ENCODE peak calls at places on chromosomes 16 and 17, in ten cellular contexts. One of them, this sample, is unnamed.

GRCh38 chr17:16961792-16962191 is 10.1 kb downstream of the TNFRSF13B start:
- DNase-seq in A549: no peak
- DNase-seq in heart right ventricle: no peak
- DNase-seq in stimulated activated CD8-positive, alpha-beta memory T cell treated with anti-CD3 and anti-CD28 coated beads, Interleukin-2, amount 100 ng/mL, for 1 hour: no peak
- DNase-seq in activated T-helper 1 cell treated with Interleukin-2 at 50 U/mL for 16 hours: no peak
- DNase-seq in stimulated activated CD4-positive, alpha-beta T cell treated with anti-CD3 and anti-CD28 coated beads, TNF-alpha, amount 100 ng/mL, for 48 hours: no peak
- DNase-seq in activated CD4-positive, alpha-beta T cell treated with anti-CD3 and anti-CD28 coated beads for 36 hours: no peak
- DNase-seq in H7: no peak
- DNase-seq in lung microvascular endothelial cell: no peak
- DNase-seq in cardiac fibroblast: no peak
- DNase-seq in this sample: no peak

GRCh38 chr16:12348733-12349704 is 372.5 kb downstream of the SNX29 start:
- DNase-seq in A549: no peak
- DNase-seq in heart right ventricle: no peak
- DNase-seq in stimulated activated CD8-positive, alpha-beta memory T cell treated with anti-CD3 and anti-CD28 coated beads, Interleukin-2, amount 100 ng/mL, for 1 hour: no peak
- DNase-seq in activated T-helper 1 cell treated with Interleukin-2 at 50 U/mL for 16 hours: no peak
- DNase-seq in stimulated activated CD4-positive, alpha-beta T cell treated with anti-CD3 and anti-CD28 coated beads, TNF-alpha, amount 100 ng/mL, for 48 hours: no peak
- DNase-seq in activated CD4-positive, alpha-beta T cell treated with anti-CD3 and anti-CD28 coated beads for 36 hours: no peak
- DNase-seq in H7: no peak
- DNase-seq in lung microvascular endothelial cell: no peak
- DNase-seq in cardiac fibroblast: no peak
- DNase-seq in this sample: no peak

GRCh38 chr16:48511071-48511540 is 98.9 kb downstream of the N4BP1 start:
- DNase-seq in A549: no peak
- DNase-seq in heart right ventricle: no peak
- DNase-seq in stimulated activated CD8-positive, alpha-beta memory T cell treated with anti-CD3 and anti-CD28 coated beads, Interleukin-2, amount 100 ng/mL, for 1 hour: no peak
- DNase-seq in activated T-helper 1 cell treated with Interleukin-2 at 50 U/mL for 16 hours: no peak
- DNase-seq in stimulated activated CD4-positive, alpha-beta T cell treated with anti-CD3 and anti-CD28 coated beads, TNF-alpha, amount 100 ng/mL, for 48 hours: no peak
- DNase-seq in activated CD4-positive, alpha-beta T cell treated with anti-CD3 and anti-CD28 coated beads for 36 hours: no peak
- DNase-seq in H7: no peak
- DNase-seq in lung microvascular endothelial cell: no peak
- DNase-seq in cardiac fibroblast: no peak
- DNase-seq in this sample: no peak

GRCh38 chr16:78984324-78984723 is 616.2 kb downstream of the MAF start:
- DNase-seq in A549: peak
- DNase-seq in heart right ventricle: no peak
- DNase-seq in stimulated activated CD8-positive, alpha-beta memory T cell treated with anti-CD3 and anti-CD28 coated beads, Interleukin-2, amount 100 ng/mL, for 1 hour: no peak
- DNase-seq in activated T-helper 1 cell treated with Interleukin-2 at 50 U/mL for 16 hours: no peak
- DNase-seq in stimulated activated CD4-positive, alpha-beta T cell treated with anti-CD3 and anti-CD28 coated beads, TNF-alpha, amount 100 ng/mL, for 48 hours: no peak
- DNase-seq in activated CD4-positive, alpha-beta T cell treated with anti-CD3 and anti-CD28 coated beads for 36 hours: no peak
- DNase-seq in H7: no peak
- DNase-seq in lung microvascular endothelial cell: no peak
- DNase-seq in cardiac fibroblast: no peak
- DNase-seq in this sample: no peak

GRCh38 chr16:49608801-49609200 is 235.2 kb downstream of the C16orf78 start:
- DNase-seq in A549: peak
- DNase-seq in heart right ventricle: no peak
- DNase-seq in stimulated activated CD8-positive, alpha-beta memory T cell treated with anti-CD3 and anti-CD28 coated beads, Interleukin-2, amount 100 ng/mL, for 1 hour: no peak
- DNase-seq in activated T-helper 1 cell treated with Interleukin-2 at 50 U/mL for 16 hours: no peak
- DNase-seq in stimulated activated CD4-positive, alpha-beta T cell treated with anti-CD3 and anti-CD28 coated beads, TNF-alpha, amount 100 ng/mL, for 48 hours: no peak
- DNase-seq in activated CD4-positive, alpha-beta T cell treated with anti-CD3 and anti-CD28 coated beads for 36 hours: no peak
- DNase-seq in H7: no peak
- DNase-seq in lung microvascular endothelial cell: peak
- DNase-seq in cardiac fibroblast: peak
- DNase-seq in this sample: no peak

GRCh38 chr17:45429338-45430005 is 3.2 kb downstream of the ARHGAP27 start:
- DNase-seq in A549: no peak
- DNase-seq in heart right ventricle: no peak
- DNase-seq in stimulated activated CD8-positive, alpha-beta memory T cell treated with anti-CD3 and anti-CD28 coated beads, Interleukin-2, amount 100 ng/mL, for 1 hour: no peak
- DNase-seq in activated T-helper 1 cell treated with Interleukin-2 at 50 U/mL for 16 hours: no peak
- DNase-seq in stimulated activated CD4-positive, alpha-beta T cell treated with anti-CD3 and anti-CD28 coated beads, TNF-alpha, amount 100 ng/mL, for 48 hours: no peak
- DNase-seq in activated CD4-positive, alpha-beta T cell treated with anti-CD3 and anti-CD28 coated beads for 36 hours: no peak
- DNase-seq in H7: peak
- DNase-seq in lung microvascular endothelial cell: no peak
- DNase-seq in cardiac fibroblast: no peak
- DNase-seq in this sample: no peak

GRCh38 chr17:51085150-51085805 is 35.4 kb downstream of the SPAG9 start:
- DNase-seq in A549: peak
- DNase-seq in heart right ventricle: no peak
- DNase-seq in stimulated activated CD8-positive, alpha-beta memory T cell treated with anti-CD3 and anti-CD28 coated beads, Interleukin-2, amount 100 ng/mL, for 1 hour: no peak
- DNase-seq in activated T-helper 1 cell treated with Interleukin-2 at 50 U/mL for 16 hours: no peak
- DNase-seq in stimulated activated CD4-positive, alpha-beta T cell treated with anti-CD3 and anti-CD28 coated beads, TNF-alpha, amount 100 ng/mL, for 48 hours: no peak
- DNase-seq in activated CD4-positive, alpha-beta T cell treated with anti-CD3 and anti-CD28 coated beads for 36 hours: no peak
- DNase-seq in H7: no peak
- DNase-seq in lung microvascular endothelial cell: peak
- DNase-seq in cardiac fibroblast: peak
- DNase-seq in this sample: no peak

GRCh38 chr17:19237389-19238166 is 412 bp downstream of the EPN2 start:
- DNase-seq in A549: peak
- DNase-seq in heart right ventricle: peak
- DNase-seq in stimulated activated CD8-positive, alpha-beta memory T cell treated with anti-CD3 and anti-CD28 coated beads, Interleukin-2, amount 100 ng/mL, for 1 hour: no peak
- DNase-seq in activated T-helper 1 cell treated with Interleukin-2 at 50 U/mL for 16 hours: no peak
- DNase-seq in stimulated activated CD4-positive, alpha-beta T cell treated with anti-CD3 and anti-CD28 coated beads, TNF-alpha, amount 100 ng/mL, for 48 hours: no peak
- DNase-seq in activated CD4-positive, alpha-beta T cell treated with anti-CD3 and anti-CD28 coated beads for 36 hours: peak
- DNase-seq in H7: peak
- DNase-seq in lung microvascular endothelial cell: peak
- DNase-seq in cardiac fibroblast: no peak
- DNase-seq in this sample: no peak

GRCh38 chr16:21638573-21638975 is 13.8 kb downstream of the IGSF6 start:
- DNase-seq in A549: no peak
- DNase-seq in heart right ventricle: no peak
- DNase-seq in stimulated activated CD8-positive, alpha-beta memory T cell treated with anti-CD3 and anti-CD28 coated beads, Interleukin-2, amount 100 ng/mL, for 1 hour: no peak
- DNase-seq in activated T-helper 1 cell treated with Interleukin-2 at 50 U/mL for 16 hours: no peak
- DNase-seq in stimulated activated CD4-positive, alpha-beta T cell treated with anti-CD3 and anti-CD28 coated beads, TNF-alpha, amount 100 ng/mL, for 48 hours: no peak
- DNase-seq in activated CD4-positive, alpha-beta T cell treated with anti-CD3 and anti-CD28 coated beads for 36 hours: peak
- DNase-seq in H7: no peak
- DNase-seq in lung microvascular endothelial cell: peak
- DNase-seq in cardiac fibroblast: peak
- DNase-seq in this sample: no peak

GRCh38 chr16:86942469-86943175 is 364.3 kb downstream of the FOXL1 start:
- DNase-seq in A549: no peak
- DNase-seq in heart right ventricle: no peak
- DNase-seq in stimulated activated CD8-positive, alpha-beta memory T cell treated with anti-CD3 and anti-CD28 coated beads, Interleukin-2, amount 100 ng/mL, for 1 hour: no peak
- DNase-seq in activated T-helper 1 cell treated with Interleukin-2 at 50 U/mL for 16 hours: no peak
- DNase-seq in stimulated activated CD4-positive, alpha-beta T cell treated with anti-CD3 and anti-CD28 coated beads, TNF-alpha, amount 100 ng/mL, for 48 hours: no peak
- DNase-seq in activated CD4-positive, alpha-beta T cell treated with anti-CD3 and anti-CD28 coated beads for 36 hours: no peak
- DNase-seq in H7: no peak
- DNase-seq in lung microvascular endothelial cell: peak
- DNase-seq in cardiac fibroblast: no peak
- DNase-seq in this sample: no peak

GRCh38 chr17:15510361-15510760 is 42.9 kb upstream of the CDRT4 start:
- DNase-seq in A549: peak
- DNase-seq in heart right ventricle: no peak
- DNase-seq in stimulated activated CD8-positive, alpha-beta memory T cell treated with anti-CD3 and anti-CD28 coated beads, Interleukin-2, amount 100 ng/mL, for 1 hour: no peak
- DNase-seq in activated T-helper 1 cell treated with Interleukin-2 at 50 U/mL for 16 hours: no peak
- DNase-seq in stimulated activated CD4-positive, alpha-beta T cell treated with anti-CD3 and anti-CD28 coated beads, TNF-alpha, amount 100 ng/mL, for 48 hours: no peak
- DNase-seq in activated CD4-positive, alpha-beta T cell treated with anti-CD3 and anti-CD28 coated beads for 36 hours: no peak
- DNase-seq in H7: no peak
- DNase-seq in lung microvascular endothelial cell: peak
- DNase-seq in cardiac fibroblast: peak
- DNase-seq in this sample: no peak

GRCh38 chr16:81632392-81633146 is 146.5 kb upstream of the PLCG2 start:
- DNase-seq in A549: peak
- DNase-seq in heart right ventricle: no peak
- DNase-seq in stimulated activated CD8-positive, alpha-beta memory T cell treated with anti-CD3 and anti-CD28 coated beads, Interleukin-2, amount 100 ng/mL, for 1 hour: peak
- DNase-seq in activated T-helper 1 cell treated with Interleukin-2 at 50 U/mL for 16 hours: peak
- DNase-seq in stimulated activated CD4-positive, alpha-beta T cell treated with anti-CD3 and anti-CD28 coated beads, TNF-alpha, amount 100 ng/mL, for 48 hours: peak
- DNase-seq in activated CD4-positive, alpha-beta T cell treated with anti-CD3 and anti-CD28 coated beads for 36 hours: peak
- DNase-seq in H7: no peak
- DNase-seq in lung microvascular endothelial cell: peak
- DNase-seq in cardiac fibroblast: peak
- DNase-seq in this sample: no peak

GRCh38 chr17:8740486-8740885 is 4.2 kb downstream of the CCDC42 start:
- DNase-seq in A549: no peak
- DNase-seq in heart right ventricle: no peak
- DNase-seq in stimulated activated CD8-positive, alpha-beta memory T cell treated with anti-CD3 and anti-CD28 coated beads, Interleukin-2, amount 100 ng/mL, for 1 hour: peak
- DNase-seq in activated T-helper 1 cell treated with Interleukin-2 at 50 U/mL for 16 hours: peak
- DNase-seq in stimulated activated CD4-positive, alpha-beta T cell treated with anti-CD3 and anti-CD28 coated beads, TNF-alpha, amount 100 ng/mL, for 48 hours: no peak
- DNase-seq in activated CD4-positive, alpha-beta T cell treated with anti-CD3 and anti-CD28 coated beads for 36 hours: peak
- DNase-seq in H7: peak
- DNase-seq in lung microvascular endothelial cell: no peak
- DNase-seq in cardiac fibroblast: no peak
- DNase-seq in this sample: no peak

GRCh38 chr17:75876938-75877751 is 1.2 kb downstream of the TRIM47 start:
- DNase-seq in A549: peak
- DNase-seq in heart right ventricle: peak
- DNase-seq in stimulated activated CD8-positive, alpha-beta memory T cell treated with anti-CD3 and anti-CD28 coated beads, Interleukin-2, amount 100 ng/mL, for 1 hour: no peak
- DNase-seq in activated T-helper 1 cell treated with Interleukin-2 at 50 U/mL for 16 hours: no peak
- DNase-seq in stimulated activated CD4-positive, alpha-beta T cell treated with anti-CD3 and anti-CD28 coated beads, TNF-alpha, amount 100 ng/mL, for 48 hours: no peak
- DNase-seq in activated CD4-positive, alpha-beta T cell treated with anti-CD3 and anti-CD28 coated beads for 36 hours: peak
- DNase-seq in H7: peak
- DNase-seq in lung microvascular endothelial cell: peak
- DNase-seq in cardiac fibroblast: peak
- DNase-seq in this sample: no peak

GRCh38 chr17:78214706-78215061 is 631 bp downstream of the BIRC5 start:
- DNase-seq in A549: no peak
- DNase-seq in heart right ventricle: no peak
- DNase-seq in stimulated activated CD8-positive, alpha-beta memory T cell treated with anti-CD3 and anti-CD28 coated beads, Interleukin-2, amount 100 ng/mL, for 1 hour: no peak
- DNase-seq in activated T-helper 1 cell treated with Interleukin-2 at 50 U/mL for 16 hours: no peak
- DNase-seq in stimulated activated CD4-positive, alpha-beta T cell treated with anti-CD3 and anti-CD28 coated beads, TNF-alpha, amount 100 ng/mL, for 48 hours: no peak
- DNase-seq in activated CD4-positive, alpha-beta T cell treated with anti-CD3 and anti-CD28 coated beads for 36 hours: no peak
- DNase-seq in H7: no peak
- DNase-seq in lung microvascular endothelial cell: no peak
- DNase-seq in cardiac fibroblast: no peak
- DNase-seq in this sample: no peak

GRCh38 chr16:30924086-30924714 is 828 bp downstream of the FBXL19 start:
- DNase-seq in A549: no peak
- DNase-seq in heart right ventricle: peak
- DNase-seq in stimulated activated CD8-positive, alpha-beta memory T cell treated with anti-CD3 and anti-CD28 coated beads, Interleukin-2, amount 100 ng/mL, for 1 hour: no peak
- DNase-seq in activated T-helper 1 cell treated with Interleukin-2 at 50 U/mL for 16 hours: no peak
- DNase-seq in stimulated activated CD4-positive, alpha-beta T cell treated with anti-CD3 and anti-CD28 coated beads, TNF-alpha, amount 100 ng/mL, for 48 hours: no peak
- DNase-seq in activated CD4-positive, alpha-beta T cell treated with anti-CD3 and anti-CD28 coated beads for 36 hours: peak
- DNase-seq in H7: peak
- DNase-seq in lung microvascular endothelial cell: no peak
- DNase-seq in cardiac fibroblast: no peak
- DNase-seq in this sample: no peak

GRCh38 chr17:4858068-4858879 is 25.1 kb downstream of the MINK1 start:
- DNase-seq in A549: no peak
- DNase-seq in heart right ventricle: peak
- DNase-seq in stimulated activated CD8-positive, alpha-beta memory T cell treated with anti-CD3 and anti-CD28 coated beads, Interleukin-2, amount 100 ng/mL, for 1 hour: no peak
- DNase-seq in activated T-helper 1 cell treated with Interleukin-2 at 50 U/mL for 16 hours: no peak
- DNase-seq in stimulated activated CD4-positive, alpha-beta T cell treated with anti-CD3 and anti-CD28 coated beads, TNF-alpha, amount 100 ng/mL, for 48 hours: no peak
- DNase-seq in activated CD4-positive, alpha-beta T cell treated with anti-CD3 and anti-CD28 coated beads for 36 hours: no peak
- DNase-seq in H7: peak
- DNase-seq in lung microvascular endothelial cell: peak
- DNase-seq in cardiac fibroblast: peak
- DNase-seq in this sample: peak

GRCh38 chr17:66953661-66954060 is 10.8 kb upstream of the CACNG4 start:
- DNase-seq in A549: no peak
- DNase-seq in heart right ventricle: no peak
- DNase-seq in stimulated activated CD8-positive, alpha-beta memory T cell treated with anti-CD3 and anti-CD28 coated beads, Interleukin-2, amount 100 ng/mL, for 1 hour: no peak
- DNase-seq in activated T-helper 1 cell treated with Interleukin-2 at 50 U/mL for 16 hours: no peak
- DNase-seq in stimulated activated CD4-positive, alpha-beta T cell treated with anti-CD3 and anti-CD28 coated beads, TNF-alpha, amount 100 ng/mL, for 48 hours: no peak
- DNase-seq in activated CD4-positive, alpha-beta T cell treated with anti-CD3 and anti-CD28 coated beads for 36 hours: no peak
- DNase-seq in H7: no peak
- DNase-seq in lung microvascular endothelial cell: no peak
- DNase-seq in cardiac fibroblast: no peak
- DNase-seq in this sample: no peak

GRCh38 chr17:72145972-72146755 is 25.3 kb downstream of the SOX9 start:
- DNase-seq in A549: peak
- DNase-seq in heart right ventricle: no peak
- DNase-seq in stimulated activated CD8-positive, alpha-beta memory T cell treated with anti-CD3 and anti-CD28 coated beads, Interleukin-2, amount 100 ng/mL, for 1 hour: no peak
- DNase-seq in activated T-helper 1 cell treated with Interleukin-2 at 50 U/mL for 16 hours: no peak
- DNase-seq in stimulated activated CD4-positive, alpha-beta T cell treated with anti-CD3 and anti-CD28 coated beads, TNF-alpha, amount 100 ng/mL, for 48 hours: no peak
- DNase-seq in activated CD4-positive, alpha-beta T cell treated with anti-CD3 and anti-CD28 coated beads for 36 hours: no peak
- DNase-seq in H7: no peak
- DNase-seq in lung microvascular endothelial cell: no peak
- DNase-seq in cardiac fibroblast: no peak
- DNase-seq in this sample: no peak

This sample was measured in NCI-H510A.